ENCODE peak calls at places on chromosomes 5 and 9, in eight cellular contexts. One of them, this sample, is unnamed.

GRCh38 chr5:98593418-98593817 is 180.0 kb upstream of the RGMB start:
- DNase-seq in progenitor cell of endocrine pancreas: no peak
- DNase-seq in GM10248: no peak
- DNase-seq in activated T-cell treated with anti-CD3 and anti-CD28 coated beads, Interleukin-2, amount 50 U/mL, for 24 hours: no peak
- DNase-seq in germinal center: no peak
- DNase-seq in activated CD8-positive, alpha-beta memory T cell treated with anti-CD3 and anti-CD28 coated beads for 4 hours: no peak
- DNase-seq in CD8-positive, alpha-beta T cell: no peak
- DNase-seq in T follicular helper cell: no peak
- DNase-seq in this sample: no peak

GRCh38 chr9:124040186-124040920 is 28.8 kb downstream of the LHX2 start:
- DNase-seq in progenitor cell of endocrine pancreas: no peak
- DNase-seq in GM10248: no peak
- DNase-seq in activated T-cell treated with anti-CD3 and anti-CD28 coated beads, Interleukin-2, amount 50 U/mL, for 24 hours: no peak
- DNase-seq in germinal center: no peak
- DNase-seq in activated CD8-positive, alpha-beta memory T cell treated with anti-CD3 and anti-CD28 coated beads for 4 hours: no peak
- DNase-seq in CD8-positive, alpha-beta T cell: no peak
- DNase-seq in T follicular helper cell: no peak
- DNase-seq in this sample: no peak

GRCh38 chr5:107671742-107672211 is 1.0 kb upstream of the EFNA5 start:
- DNase-seq in progenitor cell of endocrine pancreas: no peak
- DNase-seq in GM10248: no peak
- DNase-seq in activated T-cell treated with anti-CD3 and anti-CD28 coated beads, Interleukin-2, amount 50 U/mL, for 24 hours: no peak
- DNase-seq in germinal center: peak
- DNase-seq in activated CD8-positive, alpha-beta memory T cell treated with anti-CD3 and anti-CD28 coated beads for 4 hours: no peak
- DNase-seq in CD8-positive, alpha-beta T cell: no peak
- DNase-seq in T follicular helper cell: no peak
- DNase-seq in this sample: peak

GRCh38 chr5:179060116-179061008 is at the start of gene ZNF354C:
- DNase-seq in progenitor cell of endocrine pancreas: peak
- DNase-seq in GM10248: peak
- DNase-seq in activated T-cell treated with anti-CD3 and anti-CD28 coated beads, Interleukin-2, amount 50 U/mL, for 24 hours: peak
- DNase-seq in germinal center: peak
- DNase-seq in activated CD8-positive, alpha-beta memory T cell treated with anti-CD3 and anti-CD28 coated beads for 4 hours: peak
- DNase-seq in CD8-positive, alpha-beta T cell: peak
- DNase-seq in T follicular helper cell: peak
- DNase-seq in this sample: peak

GRCh38 chr5:175129121-175129520 is 314.9 kb downstream of the DRD1 start:
- DNase-seq in progenitor cell of endocrine pancreas: no peak
- DNase-seq in GM10248: no peak
- DNase-seq in activated T-cell treated with anti-CD3 and anti-CD28 coated beads, Interleukin-2, amount 50 U/mL, for 24 hours: no peak
- DNase-seq in germinal center: no peak
- DNase-seq in activated CD8-positive, alpha-beta memory T cell treated with anti-CD3 and anti-CD28 coated beads for 4 hours: no peak
- DNase-seq in CD8-positive, alpha-beta T cell: no peak
- DNase-seq in T follicular helper cell: no peak
- DNase-seq in this sample: no peak

GRCh38 chr5:179895861-179896260 is 11.8 kb downstream of the TBC1D9B start:
- DNase-seq in progenitor cell of endocrine pancreas: no peak
- DNase-seq in GM10248: no peak
- DNase-seq in activated T-cell treated with anti-CD3 and anti-CD28 coated beads, Interleukin-2, amount 50 U/mL, for 24 hours: no peak
- DNase-seq in germinal center: no peak
- DNase-seq in activated CD8-positive, alpha-beta memory T cell treated with anti-CD3 and anti-CD28 coated beads for 4 hours: no peak
- DNase-seq in CD8-positive, alpha-beta T cell: no peak
- DNase-seq in T follicular helper cell: no peak
- DNase-seq in this sample: no peak

GRCh38 chr5:179371681-179372675 is 26.7 kb upstream of the ADAMTS2 start:
- DNase-seq in progenitor cell of endocrine pancreas: no peak
- DNase-seq in GM10248: no peak
- DNase-seq in activated T-cell treated with anti-CD3 and anti-CD28 coated beads, Interleukin-2, amount 50 U/mL, for 24 hours: peak
- DNase-seq in germinal center: no peak
- DNase-seq in activated CD8-positive, alpha-beta memory T cell treated with anti-CD3 and anti-CD28 coated beads for 4 hours: no peak
- DNase-seq in CD8-positive, alpha-beta T cell: no peak
- DNase-seq in T follicular helper cell: no peak
- DNase-seq in this sample: no peak

GRCh38 chr9:88835038-88835466 is 156.2 kb upstream of the S1PR3 start:
- DNase-seq in progenitor cell of endocrine pancreas: no peak
- DNase-seq in GM10248: no peak
- DNase-seq in activated T-cell treated with anti-CD3 and anti-CD28 coated beads, Interleukin-2, amount 50 U/mL, for 24 hours: no peak
- DNase-seq in germinal center: no peak
- DNase-seq in activated CD8-positive, alpha-beta memory T cell treated with anti-CD3 and anti-CD28 coated beads for 4 hours: no peak
- DNase-seq in CD8-positive, alpha-beta T cell: no peak
- DNase-seq in T follicular helper cell: no peak
- DNase-seq in this sample: no peak

GRCh38 chr5:23012842-23013241 is 159.7 kb upstream of the CDH12 start:
- DNase-seq in progenitor cell of endocrine pancreas: no peak
- DNase-seq in GM10248: no peak
- DNase-seq in activated T-cell treated with anti-CD3 and anti-CD28 coated beads, Interleukin-2, amount 50 U/mL, for 24 hours: no peak
- DNase-seq in germinal center: no peak
- DNase-seq in activated CD8-positive, alpha-beta memory T cell treated with anti-CD3 and anti-CD28 coated beads for 4 hours: no peak
- DNase-seq in CD8-positive, alpha-beta T cell: no peak
- DNase-seq in T follicular helper cell: no peak
- DNase-seq in this sample: no peak

GRCh38 chr5:55936100-55936693 is 58.6 kb downstream of the IL6ST start:
- DNase-seq in progenitor cell of endocrine pancreas: peak
- DNase-seq in GM10248: peak
- DNase-seq in activated T-cell treated with anti-CD3 and anti-CD28 coated beads, Interleukin-2, amount 50 U/mL, for 24 hours: peak
- DNase-seq in germinal center: peak
- DNase-seq in activated CD8-positive, alpha-beta memory T cell treated with anti-CD3 and anti-CD28 coated beads for 4 hours: peak
- DNase-seq in CD8-positive, alpha-beta T cell: peak
- DNase-seq in T follicular helper cell: peak
- DNase-seq in this sample: peak

GRCh38 chr5:19978466-19978865 is 9.5 kb downstream of the CDH18 start:
- DNase-seq in progenitor cell of endocrine pancreas: no peak
- DNase-seq in GM10248: no peak
- DNase-seq in activated T-cell treated with anti-CD3 and anti-CD28 coated beads, Interleukin-2, amount 50 U/mL, for 24 hours: no peak
- DNase-seq in germinal center: no peak
- DNase-seq in activated CD8-positive, alpha-beta memory T cell treated with anti-CD3 and anti-CD28 coated beads for 4 hours: no peak
- DNase-seq in CD8-positive, alpha-beta T cell: no peak
- DNase-seq in T follicular helper cell: no peak
- DNase-seq in this sample: no peak

GRCh38 chr9:75891277-75892167 is 1.0 kb downstream of the PCSK5 start:
- DNase-seq in progenitor cell of endocrine pancreas: peak
- DNase-seq in GM10248: peak
- DNase-seq in activated T-cell treated with anti-CD3 and anti-CD28 coated beads, Interleukin-2, amount 50 U/mL, for 24 hours: peak
- DNase-seq in germinal center: peak
- DNase-seq in activated CD8-positive, alpha-beta memory T cell treated with anti-CD3 and anti-CD28 coated beads for 4 hours: no peak
- DNase-seq in CD8-positive, alpha-beta T cell: peak
- DNase-seq in T follicular helper cell: no peak
- DNase-seq in this sample: no peak

GRCh38 chr9:93649610-93650261 is 73.4 kb downstream of the PHF2 start:
- DNase-seq in progenitor cell of endocrine pancreas: no peak
- DNase-seq in GM10248: no peak
- DNase-seq in activated T-cell treated with anti-CD3 and anti-CD28 coated beads, Interleukin-2, amount 50 U/mL, for 24 hours: peak
- DNase-seq in germinal center: no peak
- DNase-seq in activated CD8-positive, alpha-beta memory T cell treated with anti-CD3 and anti-CD28 coated beads for 4 hours: no peak
- DNase-seq in CD8-positive, alpha-beta T cell: no peak
- DNase-seq in T follicular helper cell: no peak
- DNase-seq in this sample: no peak

GRCh38 chr5:18761801-18762200 is 1127.5 kb downstream of the TAF11L14 start:
- DNase-seq in progenitor cell of endocrine pancreas: no peak
- DNase-seq in GM10248: no peak
- DNase-seq in activated T-cell treated with anti-CD3 and anti-CD28 coated beads, Interleukin-2, amount 50 U/mL, for 24 hours: no peak
- DNase-seq in germinal center: no peak
- DNase-seq in activated CD8-positive, alpha-beta memory T cell treated with anti-CD3 and anti-CD28 coated beads for 4 hours: no peak
- DNase-seq in CD8-positive, alpha-beta T cell: no peak
- DNase-seq in T follicular helper cell: no peak
- DNase-seq in this sample: no peak

GRCh38 chr5:31551878-31552277 is 19.8 kb downstream of the C5orf22 start:
- DNase-seq in progenitor cell of endocrine pancreas: no peak
- DNase-seq in GM10248: no peak
- DNase-seq in activated T-cell treated with anti-CD3 and anti-CD28 coated beads, Interleukin-2, amount 50 U/mL, for 24 hours: no peak
- DNase-seq in germinal center: no peak
- DNase-seq in activated CD8-positive, alpha-beta memory T cell treated with anti-CD3 and anti-CD28 coated beads for 4 hours: no peak
- DNase-seq in CD8-positive, alpha-beta T cell: no peak
- DNase-seq in T follicular helper cell: no peak
- DNase-seq in this sample: peak

GRCh38 chr9:123176230-123176629 is 92.2 kb downstream of the STRBP start:
- DNase-seq in progenitor cell of endocrine pancreas: no peak
- DNase-seq in GM10248: no peak
- DNase-seq in activated T-cell treated with anti-CD3 and anti-CD28 coated beads, Interleukin-2, amount 50 U/mL, for 24 hours: no peak
- DNase-seq in germinal center: no peak
- DNase-seq in activated CD8-positive, alpha-beta memory T cell treated with anti-CD3 and anti-CD28 coated beads for 4 hours: no peak
- DNase-seq in CD8-positive, alpha-beta T cell: no peak
- DNase-seq in T follicular helper cell: no peak
- DNase-seq in this sample: no peak

GRCh38 chr5:150488519-150489357 is 19.2 kb upstream of the NDST1 start:
- DNase-seq in progenitor cell of endocrine pancreas: no peak
- DNase-seq in GM10248: no peak
- DNase-seq in activated T-cell treated with anti-CD3 and anti-CD28 coated beads, Interleukin-2, amount 50 U/mL, for 24 hours: no peak
- DNase-seq in germinal center: no peak
- DNase-seq in activated CD8-positive, alpha-beta memory T cell treated with anti-CD3 and anti-CD28 coated beads for 4 hours: no peak
- DNase-seq in CD8-positive, alpha-beta T cell: no peak
- DNase-seq in T follicular helper cell: no peak
- DNase-seq in this sample: no peak

GRCh38 chr9:33106827-33107621 is 30.6 kb upstream of the SMU1 start:
- DNase-seq in progenitor cell of endocrine pancreas: no peak
- DNase-seq in GM10248: no peak
- DNase-seq in activated T-cell treated with anti-CD3 and anti-CD28 coated beads, Interleukin-2, amount 50 U/mL, for 24 hours: no peak
- DNase-seq in germinal center: no peak
- DNase-seq in activated CD8-positive, alpha-beta memory T cell treated with anti-CD3 and anti-CD28 coated beads for 4 hours: no peak
- DNase-seq in CD8-positive, alpha-beta T cell: peak
- DNase-seq in T follicular helper cell: no peak
- DNase-seq in this sample: peak

GRCh38 chr9:23851024-23851629 is 25.1 kb upstream of the ELAVL2 start:
- DNase-seq in progenitor cell of endocrine pancreas: peak
- DNase-seq in GM10248: no peak
- DNase-seq in activated T-cell treated with anti-CD3 and anti-CD28 coated beads, Interleukin-2, amount 50 U/mL, for 24 hours: no peak
- DNase-seq in germinal center: no peak
- DNase-seq in activated CD8-positive, alpha-beta memory T cell treated with anti-CD3 and anti-CD28 coated beads for 4 hours: no peak
- DNase-seq in CD8-positive, alpha-beta T cell: no peak
- DNase-seq in T follicular helper cell: no peak
- DNase-seq in this sample: no peak

This sample was measured in T47D.